ENCODE peak calls at places on chromosomes 7 and 10, in eight cellular contexts. N is amniotic stem cell; M is posterior cingulate gyrus; Y is cardiac muscle cell; P is GM10248; V is heart right ventricle; E is cardiac septum; A is CD8-positive, alpha-beta T cell. G is an unnamed sample.

GRCh38 chr10:13206546-13207443 is 27.4 kb downstream of the UCMA start:
- DNase-seq in N (peak), M (no peak), Y (peak), P (no peak), V (no peak), E (no peak), A (no peak), G (peak)

GRCh38 chr10:38054361-38054797 is 39.8 kb upstream of the ZNF37A start:
- DNase-seq in N (peak), M (no peak), Y (peak), P (no peak), V (no peak), E (no peak), A (no peak), G (no peak)

GRCh38 chr7:43669286-43670081 is 59.8 kb downstream of the COA1 start:
- DNase-seq in N (no peak), M (no peak), Y (no peak), P (no peak), V (no peak), E (no peak), A (peak), G (no peak)

GRCh38 chr10:26448706-26449435 is 10.7 kb downstream of the APBB1IP start:
- DNase-seq in N (no peak), M (no peak), Y (no peak), P (peak), V (no peak), E (no peak), A (peak), G (no peak)

GRCh38 chr7:85341121-85341520 is 154.3 kb upstream of the SEMA3D start:
- DNase-seq in N (no peak), M (no peak), Y (no peak), P (no peak), V (no peak), E (no peak), A (no peak), G (no peak)

GRCh38 chr10:120286280-120286679 is 170.7 kb upstream of the PLPP4 start:
- DNase-seq in N (no peak), M (no peak), Y (no peak), P (no peak), V (no peak), E (no peak), A (no peak), G (no peak)

GRCh38 chr10:65798133-65798532 is 1127.7 kb upstream of the LRRTM3 start:
- DNase-seq in N (no peak), M (no peak), Y (no peak), P (peak), V (no peak), E (no peak), A (no peak), G (no peak)

GRCh38 chr7:73721237-73721848 is 1.9 kb upstream of the STX1A start:
- DNase-seq in N (no peak), M (peak), Y (no peak), P (no peak), V (peak), E (peak), A (no peak), G (no peak)

GRCh38 chr10:944034-944831 is 12.7 kb upstream of the LARP4B start:
- DNase-seq in N (peak), M (no peak), Y (peak), P (peak), V (peak), E (peak), A (peak), G (peak)

GRCh38 chr10:79025113-79025832 is 43.5 kb upstream of the ZMIZ1 start:
- DNase-seq in N (no peak), M (peak), Y (no peak), P (no peak), V (no peak), E (peak), A (peak), G (no peak)

GRCh38 chr7:10412426-10413019 is 561.1 kb upstream of the PHF14 start:
- DNase-seq in N (no peak), M (peak), Y (peak), P (peak), V (no peak), E (no peak), A (no peak), G (no peak)

GRCh38 chr7:156832195-156832877 is 60.6 kb downstream of the LMBR1 start:
- DNase-seq in N (no peak), M (no peak), Y (no peak), P (no peak), V (no peak), E (no peak), A (no peak), G (no peak)

GRCh38 chr10:33139191-33139646 is 181.2 kb upstream of the ITGB1 start:
- DNase-seq in N (no peak), M (no peak), Y (no peak), P (no peak), V (no peak), E (no peak), A (peak), G (no peak)

GRCh38 chr7:43234968-43235367 is 122.5 kb downstream of the HECW1 start:
- DNase-seq in N (no peak), M (no peak), Y (no peak), P (no peak), V (no peak), E (no peak), A (no peak), G (no peak)

GRCh38 chr10:63114031-63114814 is 18.9 kb upstream of the NRBF2 start:
- DNase-seq in N (no peak), M (no peak), Y (peak), P (no peak), V (peak), E (peak), A (no peak), G (no peak)

GRCh38 chr7:116548506-116548905 is 23.7 kb downstream of the CAV1 start:
- DNase-seq in N (no peak), M (no peak), Y (no peak), P (peak), V (no peak), E (no peak), A (no peak), G (no peak)

GRCh38 chr10:78982726-78983125 is 86.0 kb upstream of the ZMIZ1 start:
- DNase-seq in N (no peak), M (no peak), Y (no peak), P (no peak), V (no peak), E (no peak), A (no peak), G (no peak)

GRCh38 chr7:149199234-149199990 is 4.1 kb downstream of the ZNF282 start:
- DNase-seq in N (no peak), M (no peak), Y (no peak), P (no peak), V (no peak), E (no peak), A (no peak), G (no peak)

GRCh38 chr7:137007001-137007725 is 138.7 kb downstream of the CHRM2 start:
- DNase-seq in N (no peak), M (no peak), Y (no peak), P (no peak), V (no peak), E (no peak), A (no peak), G (no peak)

GRCh38 chr10:123621492-123621891 is 44.7 kb upstream of the GPR26 start:
- DNase-seq in N (no peak), M (no peak), Y (no peak), P (no peak), V (no peak), E (no peak), A (no peak), G (no peak)

GRCh38 chr7:104272767-104273384 is 55.5 kb upstream of the LHFPL3 start:
- DNase-seq in N (no peak), M (no peak), Y (peak), P (peak), V (no peak), E (no peak), A (no peak), G (no peak)

GRCh38 chr10:111107846-111108245 is 31.0 kb downstream of the ADRA2A start:
- DNase-seq in N (no peak), M (no peak), Y (no peak), P (no peak), V (no peak), E (no peak), A (no peak), G (no peak)

GRCh38 chr10:122149607-122150505 is 121.2 kb upstream of the BTBD16 start:
- DNase-seq in N (no peak), M (peak), Y (no peak), P (no peak), V (peak), E (no peak), A (no peak), G (no peak)

GRCh38 chr7:2787251-2787968 is 56.7 kb downstream of the GNA12 start:
- DNase-seq in N (no peak), M (peak), Y (peak), P (no peak), V (no peak), E (no peak), A (no peak), G (no peak)

GRCh38 chr10:114849674-114850073 is 28.1 kb downstream of the FHIP2A start:
- DNase-seq in N (no peak), M (no peak), Y (no peak), P (no peak), V (no peak), E (no peak), A (no peak), G (no peak)

GRCh38 chr10:16944961-16945360 is 127.7 kb upstream of the RSU1 start:
- DNase-seq in N (no peak), M (no peak), Y (no peak), P (no peak), V (no peak), E (no peak), A (no peak), G (peak)

GRCh38 chr7:5997210-5997808 is 11.5 kb downstream of the PMS2 start:
- DNase-seq in N (peak), M (no peak), Y (peak), P (peak), V (no peak), E (no peak), A (peak), G (peak)

GRCh38 chr7:2497500-2498336 is 21.5 kb upstream of the GRIFIN start:
- DNase-seq in N (no peak), M (no peak), Y (no peak), P (no peak), V (no peak), E (no peak), A (no peak), G (no peak)

GRCh38 chr7:44145969-44146897 is 5.1 kb upstream of the MYL7 start:
- DNase-seq in N (no peak), M (peak), Y (peak), P (peak), V (peak), E (peak), A (peak), G (no peak)

GRCh38 chr10:23158370-23158769 is 33.7 kb upstream of the PTF1A start:
- DNase-seq in N (no peak), M (peak), Y (peak), P (peak), V (no peak), E (no peak), A (peak), G (peak)

GRCh38 chr10:126564297-126564888 is 106.1 kb downstream of the C10orf90 start:
- DNase-seq in N (no peak), M (no peak), Y (no peak), P (no peak), V (no peak), E (no peak), A (no peak), G (no peak)

GRCh38 chr10:93600446-93600860 is 582 bp downstream of the RBP4 start:
- DNase-seq in N (no peak), M (peak), Y (no peak), P (no peak), V (no peak), E (no peak), A (no peak), G (no peak)

GRCh38 chr10:69068549-69068948 is 19.4 kb upstream of the SRGN start:
- DNase-seq in N (no peak), M (peak), Y (peak), P (no peak), V (no peak), E (no peak), A (no peak), G (no peak)

GRCh38 chr10:70714961-70715360 is 42.7 kb downstream of the ADAMTS14 start:
- DNase-seq in N (no peak), M (no peak), Y (no peak), P (no peak), V (no peak), E (no peak), A (no peak), G (no peak)

GRCh38 chr7:66050990-66051424 is 24.6 kb upstream of the ASL start:
- DNase-seq in N (peak), M (peak), Y (peak), P (no peak), V (no peak), E (no peak), A (no peak), G (no peak)

GRCh38 chr7:16916111-16916639 is 34.4 kb upstream of the AGR3 start:
- DNase-seq in N (no peak), M (no peak), Y (peak), P (no peak), V (no peak), E (no peak), A (no peak), G (no peak)

G was measured in pulmonary artery endothelial cell.